ENCODE peak calls at places on chromosomes 7 and 10, in five cellular contexts. W is left lung, F is OCI-LY7, R is brain microvascular endothelial cell, G is heart right ventricle. S is an unnamed sample.

GRCh38 chr10:58517481-58518355 is 5.0 kb downstream of the BICC1 start:
- DNase-seq in W (no peak), F (no peak), R (no peak), G (no peak), S (no peak)

GRCh38 chr10:35306852-35307251 is 29.5 kb upstream of the CCNY start:
- DNase-seq in W (no peak), F (no peak), R (no peak), G (no peak), S (no peak)

GRCh38 chr10:29691564-29692064 is 56.8 kb upstream of the SVIL start:
- DNase-seq in W (no peak), F (no peak), R (peak), G (peak), S (no peak)

GRCh38 chr7:111578754-111579153 is 16.5 kb upstream of the IMMP2L start:
- DNase-seq in W (no peak), F (no peak), R (no peak), G (no peak), S (no peak)

GRCh38 chr10:14513061-14513460 is 182.3 kb upstream of the FRMD4A start:
- DNase-seq in W (no peak), F (no peak), R (no peak), G (no peak), S (no peak)

GRCh38 chr7:100430450-100431285 is 1.0 kb downstream of the MEPCE start:
- DNase-seq in W (peak), F (no peak), R (no peak), G (no peak), S (no peak)

GRCh38 chr10:133481657-133482056 is 27.9 kb downstream of the SCART1 start:
- DNase-seq in W (peak), F (no peak), R (no peak), G (no peak), S (no peak)

GRCh38 chr7:140122975-140123374 is 53.8 kb downstream of the KDM7A start:
- DNase-seq in W (no peak), F (no peak), R (no peak), G (no peak), S (no peak)

GRCh38 chr10:88138319-88138848 is 275.0 kb downstream of the PTEN start:
- DNase-seq in W (no peak), F (no peak), R (no peak), G (no peak), S (no peak)

GRCh38 chr7:39609084-39609461 is 14.3 kb upstream of the RALA start:
- DNase-seq in W (no peak), F (no peak), R (no peak), G (no peak), S (no peak)

GRCh38 chr7:157580324-157580723 is 243.5 kb downstream of the DNAJB6 start:
- DNase-seq in W (peak), F (no peak), R (no peak), G (no peak), S (no peak)

GRCh38 chr7:49094866-49095265 is 170.5 kb downstream of the CDC14C start:
- DNase-seq in W (no peak), F (no peak), R (no peak), G (no peak), S (no peak)

GRCh38 chr7:103343758-103344452 is 662 bp downstream of the DNAJC2 start:
- DNase-seq in W (no peak), F (peak), R (peak), G (no peak), S (no peak)

GRCh38 chr10:113003032-113003431 is 53.0 kb downstream of the TCF7L2 start:
- DNase-seq in W (no peak), F (no peak), R (no peak), G (no peak), S (no peak)

GRCh38 chr7:144057954-144058353 is 9.2 kb downstream of the OR2A5 start:
- DNase-seq in W (no peak), F (no peak), R (peak), G (no peak), S (no peak)

GRCh38 chr10:12902135-12902572 is 99.4 kb downstream of the CCDC3 start:
- DNase-seq in W (no peak), F (peak), R (peak), G (peak), S (peak)

GRCh38 chr7:922334-923107 is 32.0 kb downstream of the ADAP1 start:
- DNase-seq in W (peak), F (no peak), R (no peak), G (no peak), S (no peak)

GRCh38 chr7:41224063-41224763 is 478.7 kb downstream of the INHBA start:
- DNase-seq in W (no peak), F (no peak), R (peak), G (no peak), S (no peak)

GRCh38 chr7:3176112-3176836 is 124.8 kb upstream of the SDK1 start:
- DNase-seq in W (no peak), F (peak), R (no peak), G (no peak), S (no peak)

GRCh38 chr10:75404023-75404334 is 2.4 kb upstream of the ZNF503 start:
- DNase-seq in W (no peak), F (no peak), R (no peak), G (no peak), S (no peak)

GRCh38 chr7:42236266-42237161 is 495 bp downstream of the GLI3 start:
- DNase-seq in W (peak), F (no peak), R (peak), G (peak), S (no peak)

GRCh38 chr10:124450783-124451057 is 885 bp upstream of the NKX1-2 start:
- DNase-seq in W (no peak), F (no peak), R (no peak), G (no peak), S (no peak)

GRCh38 chr7:135167360-135167759 is 3.1 kb downstream of the CYREN start:
- DNase-seq in W (no peak), F (no peak), R (no peak), G (no peak), S (no peak)

GRCh38 chr10:110648743-110649651 is 4.9 kb downstream of the RBM20 start:
- DNase-seq in W (no peak), F (no peak), R (peak), G (no peak), S (no peak)

GRCh38 chr7:64463636-64464375 is 99.1 kb downstream of the ZNF680 start:
- DNase-seq in W (no peak), F (no peak), R (peak), G (peak), S (no peak)

GRCh38 chr10:31604141-31604540 is 285.1 kb downstream of the ZEB1 start:
- DNase-seq in W (no peak), F (no peak), R (no peak), G (no peak), S (no peak)

GRCh38 chr7:139916717-139917395 is 87.8 kb downstream of the TBXAS1 start:
- DNase-seq in W (no peak), F (peak), R (no peak), G (no peak), S (no peak)

GRCh38 chr10:95291634-95292039 is 834 bp upstream of the PDLIM1 start:
- DNase-seq in W (no peak), F (no peak), R (no peak), G (no peak), S (no peak)

GRCh38 chr7:135685306-135686084 is 23.2 kb downstream of the STMP1 start:
- DNase-seq in W (no peak), F (no peak), R (peak), G (no peak), S (no peak)

GRCh38 chr7:155763721-155764431 is 48.4 kb downstream of the SHH start:
- DNase-seq in W (no peak), F (no peak), R (peak), G (peak), S (peak)

GRCh38 chr10:86340991-86341260 is 25.7 kb downstream of the GRID1 start:
- DNase-seq in W (no peak), F (no peak), R (no peak), G (no peak), S (no peak)

GRCh38 chr7:47631711-47632110 is 49.8 kb upstream of the TNS3 start:
- DNase-seq in W (no peak), F (no peak), R (no peak), G (no peak), S (no peak)

GRCh38 chr10:133131754-133132710 is 28.0 kb upstream of the KNDC1 start:
- DNase-seq in W (peak), F (peak), R (no peak), G (no peak), S (no peak)

GRCh38 chr7:28662236-28662635 is 249.9 kb downstream of the CREB5 start:
- DNase-seq in W (no peak), F (no peak), R (no peak), G (no peak), S (no peak)

GRCh38 chr7:36318116-36318515 is 71.5 kb upstream of the ANLN start:
- DNase-seq in W (no peak), F (no peak), R (no peak), G (no peak), S (no peak)

GRCh38 chr10:11017575-11018425 is at the start of gene CELF2:
- DNase-seq in W (peak), F (no peak), R (no peak), G (peak), S (no peak)
- H3K27ac ChIP-seq in W (peak), F (no peak), R (no peak), G (peak), S (no peak)

GRCh38 chr10:54402576-54402975 is 398.5 kb downstream of the PCDH15 start:
- DNase-seq in W (no peak), F (peak), R (no peak), G (no peak), S (no peak)
- TF ChIP-seq CTCF in W (peak), F (peak), R (peak), G (peak), S (peak)

DNA sequence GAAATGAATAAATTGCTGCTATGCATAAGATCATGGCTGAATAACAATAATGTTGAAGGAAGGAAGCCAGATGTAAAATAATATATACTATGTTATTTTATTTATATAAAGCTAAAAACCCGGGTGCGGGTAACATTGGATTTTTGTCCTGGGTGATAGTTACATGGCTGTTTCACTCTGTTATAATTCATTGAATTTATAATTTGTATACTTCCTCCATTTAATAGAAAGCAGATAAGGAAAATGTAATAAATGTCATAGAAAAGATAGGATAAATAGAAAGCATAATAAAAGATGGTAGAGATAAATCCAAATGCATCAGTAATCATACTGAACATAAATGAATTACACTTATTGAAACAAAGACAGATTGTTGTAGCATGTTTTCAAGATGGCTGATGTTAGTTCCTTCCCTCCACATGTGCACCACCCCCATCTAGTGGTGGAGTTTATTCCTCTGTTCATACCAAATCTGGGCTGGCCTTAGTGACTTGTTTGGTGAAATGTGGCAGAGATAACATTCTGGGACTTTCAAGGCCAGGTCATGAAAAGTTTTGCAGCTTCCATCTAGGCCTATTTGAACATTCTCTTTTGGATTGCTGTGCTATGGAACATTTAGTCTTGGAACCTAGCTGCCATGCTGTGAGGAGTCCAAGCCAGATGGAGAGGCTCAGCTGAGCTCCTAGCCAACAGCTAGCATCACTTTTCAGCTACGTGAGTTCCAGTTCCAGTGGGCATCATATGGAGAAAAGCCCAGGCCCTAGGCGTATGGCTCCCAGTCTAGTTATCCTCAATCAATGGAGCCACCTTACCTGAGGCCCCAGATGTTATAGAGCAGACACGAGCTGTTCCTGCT is 46.9 kb downstream of the AHCYL2 start:
- DNase-seq in W (no peak), F (peak), R (peak), G (peak), S (peak)
- H3K4me3 ChIP-seq in W (no peak), F (no peak), R (no peak), G (no peak), S (no peak)

GRCh38 chr10:47278720-47279119 is 21.3 kb upstream of the GDF10 start:
- DNase-seq in W (no peak), F (no peak), R (no peak), G (no peak), S (no peak)
- H3K27ac ChIP-seq in W (no peak), F (no peak), R (no peak), G (no peak), S (no peak)

DNA sequence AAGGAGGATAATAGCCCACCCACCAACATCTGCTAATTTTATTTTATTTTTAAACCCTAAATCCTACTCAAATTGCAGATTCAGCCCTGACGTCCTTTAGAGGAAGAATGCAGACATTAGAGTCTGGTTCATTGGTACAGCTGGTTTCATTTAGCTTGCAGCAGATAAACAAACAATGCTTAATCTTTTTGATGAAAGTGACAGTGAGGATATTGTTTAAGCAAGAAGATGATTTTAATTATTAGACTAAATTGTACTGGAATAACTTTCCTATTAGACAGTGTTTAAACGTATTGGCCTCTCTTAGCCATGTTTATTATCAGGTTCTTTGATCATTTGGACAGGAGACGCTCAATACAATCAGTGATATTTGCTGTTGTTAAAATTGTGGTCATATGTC is 164.8 kb downstream of the CDK14 start:
- DNase-seq in W (no peak), F (no peak), R (no peak), G (no peak), S (no peak)
- TF ChIP-seq CTCF in W (no peak), F (no peak), R (no peak), G (no peak), S (no peak)